ENCODE peak calls at places on chromosomes 2 and 18, in four cellular contexts. Z is GM23248; E is right cardiac atrium; D is CD8-positive, alpha-beta memory T cell. L is an unnamed sample.

GRCh38 chr2:1567556-1568344 is 154.5 kb downstream of the TPO start:
- DNase-seq in Z (no peak), D (no peak), E (no peak), L (no peak)

GRCh38 chr18:29078272-29078671 is 901.3 kb upstream of the CDH2 start:
- DNase-seq in Z (no peak), D (no peak), E (no peak), L (no peak)

GRCh38 chr2:211928186-211928585 is 610.4 kb downstream of the ERBB4 start:
- DNase-seq in Z (no peak), E (no peak), D (no peak), L (no peak)

GRCh38 chr2:99572380-99572779 is 82.6 kb upstream of the REV1 start:
- DNase-seq in E (no peak), D (no peak), Z (peak; percentile 22), L (no peak)

GRCh38 chr18:11040823-11041712 is 108.3 kb downstream of the PIEZO2 start:
- DNase-seq in E (no peak), Z (peak; percentile 72), D (no peak), L (no peak)

GRCh38 chr18:10474309-10474708 is 19.9 kb downstream of the APCDD1 start:
- DNase-seq in D (no peak), Z (no peak), E (peak; percentile 21), L (no peak)

GRCh38 chr2:50148632-50149031 is 883.3 kb downstream of the NRXN1 start:
- DNase-seq in E (no peak), D (no peak), Z (no peak), L (no peak)

GRCh38 chr2:15313657-15314056 is 247.5 kb downstream of the NBAS start:
- DNase-seq in D (no peak), E (no peak), Z (peak; percentile 39), L (no peak)

GRCh38 chr18:3869848-3870247 is 419.9 kb downstream of the TGIF1 start:
- DNase-seq in D (no peak), Z (peak; percentile 76), E (no peak), L (no peak)

GRCh38 chr2:40164736-40165502 is 287.0 kb downstream of the SLC8A1 start:
- DNase-seq in Z (no peak), D (no peak), E (peak; percentile 67), L (peak; percentile 13)

GRCh38 chr2:37586663-37587409 is 84.6 kb downstream of the CDC42EP3 start:
- DNase-seq in D (no peak), Z (peak; percentile 22), E (no peak), L (no peak)

GRCh38 chr2:119864318-119864717 is 104.6 kb downstream of the PTPN4 start:
- DNase-seq in Z (no peak), E (no peak), D (no peak), L (no peak)

GRCh38 chr2:139031722-139032121 is 251.5 kb upstream of the NXPH2 start:
- DNase-seq in Z (no peak), E (peak; percentile 43), D (no peak), L (no peak)

GRCh38 chr2:180240774-180241173 is 233.7 kb upstream of the CWC22 start:
- DNase-seq in E (no peak), D (no peak), Z (peak; percentile 45), L (no peak)

GRCh38 chr2:101463885-101464653 is 10.8 kb downstream of the RFX8 start:
- DNase-seq in E (no peak), Z (peak; percentile 93), D (no peak), L (no peak)

GRCh38 chr2:27010139-27010538 is 22.6 kb upstream of the TMEM214 start:
- DNase-seq in Z (no peak), D (no peak), E (no peak), L (no peak)

GRCh38 chr2:219025637-219026585 is 15.4 kb downstream of the CFAP65 start:
- DNase-seq in D (no peak), Z (peak; percentile 14), E (no peak), L (no peak)

GRCh38 chr18:67310826-67311225 is 205.7 kb downstream of the DSEL start:
- DNase-seq in Z (peak; percentile 79), E (no peak), D (no peak), L (no peak)

GRCh38 chr2:120291464-120292311 is 39.0 kb downstream of the RALB start:
- DNase-seq in Z (peak; percentile 75), E (no peak), D (no peak), L (no peak)

GRCh38 chr2:109345653-109346165 is 216.7 kb downstream of the SH3RF3 start:
- DNase-seq in D (no peak), Z (no peak), E (no peak), L (no peak)

GRCh38 chr2:109347626-109348025 is 218.6 kb downstream of the SH3RF3 start:
- DNase-seq in E (no peak), D (no peak), Z (no peak), L (no peak)

GRCh38 chr2:109345091-109345490 is 216.1 kb downstream of the SH3RF3 start:
- DNase-seq in Z (no peak), D (no peak), E (no peak), L (no peak)

GRCh38 chr2:109348190-109348589 is 219.2 kb downstream of the SH3RF3 start:
- DNase-seq in E (no peak), Z (no peak), D (no peak), L (no peak)

GRCh38 chr2:109346601-109347228 is 217.7 kb downstream of the SH3RF3 start:
- DNase-seq in D (no peak), Z (no peak), E (no peak), L (no peak)
- H3K4me1 ChIP-seq in D (peaks cover 39% of the 10 kb centered on the region), Z (peaks cover 14% of the 10 kb centered on the region), E (peaks cover 3% of the 10 kb centered on the region), L (peaks cover 26% of the 10 kb centered on the region)

DNA sequence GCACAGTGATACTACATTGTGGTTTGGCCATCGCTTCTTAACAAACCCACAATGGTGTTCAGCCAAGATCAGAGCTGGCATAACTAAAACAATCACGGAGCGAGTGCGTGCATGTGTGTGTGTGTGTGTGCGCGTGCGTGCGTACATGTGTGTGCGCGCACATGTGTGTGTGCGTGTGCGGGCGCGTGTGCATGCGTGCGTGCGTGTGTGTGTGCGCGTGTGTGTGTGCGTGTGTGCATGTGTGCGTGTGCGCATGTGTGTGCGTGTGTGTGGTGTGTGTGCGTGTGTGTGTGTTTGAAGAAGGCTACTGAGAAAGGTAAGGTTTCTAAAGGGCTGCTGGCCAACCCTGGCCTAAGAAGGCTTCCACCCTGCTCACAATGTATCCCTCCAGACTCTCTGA is 582.4 kb downstream of the CMPK2 start:
- DNase-seq in E (no peak), D (no peak), Z (no peak), L (no peak)
- H3K9me3 ChIP-seq in E (no peaks in the 10 kb centered on the region), D (no peaks in the 10 kb centered on the region), Z (no peaks in the 10 kb centered on the region), L (no peaks in the 10 kb centered on the region)

DNA sequence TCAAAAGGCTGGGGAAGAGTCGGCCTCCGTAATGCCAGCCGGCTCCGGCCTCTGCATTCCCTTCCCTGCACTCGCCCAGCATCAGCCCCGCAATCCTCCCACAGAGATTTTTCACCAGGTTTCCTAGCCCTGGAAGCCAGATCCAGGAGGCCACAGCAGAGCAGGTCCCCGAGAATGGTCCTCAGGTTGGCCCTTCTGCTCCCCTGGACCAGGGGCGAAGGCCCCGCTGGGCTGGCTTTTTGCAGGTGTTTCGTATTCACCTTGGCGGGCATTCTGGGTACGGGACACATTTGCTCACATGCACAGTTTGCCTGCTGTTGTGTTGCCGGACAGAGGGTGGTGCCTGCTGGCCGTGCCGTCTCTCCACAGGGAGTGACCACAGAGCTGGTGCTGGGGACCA is 309.5 kb downstream of the NDUFA10 start:
- DNase-seq in D (no peak), Z (no peak), E (no peak), L (no peak)
- H3K4me3 ChIP-seq in D (no peak overlapping the region), Z (no peak overlapping the region), E (no peak overlapping the region), L (no peak overlapping the region)

DNA sequence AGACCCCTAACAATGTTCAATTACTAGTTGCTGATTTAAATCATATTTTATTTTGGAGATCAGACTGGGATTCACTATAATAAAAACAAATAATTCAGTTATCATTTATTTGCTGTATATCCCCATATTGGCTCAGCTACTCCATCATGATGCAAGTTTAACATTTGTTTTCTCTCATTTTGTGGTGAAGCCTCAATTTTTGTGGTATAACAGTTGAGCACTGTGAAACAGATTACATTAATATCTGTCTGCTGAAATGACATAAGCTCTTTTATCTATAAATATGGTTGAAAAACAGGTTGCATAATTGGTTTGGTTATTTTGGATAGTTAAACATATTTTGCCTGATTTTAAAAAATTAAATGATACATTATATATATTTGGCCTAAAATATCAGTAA is 67.7 kb downstream of the DPP4 start:
- DNase-seq in D (no peak), E (no peak), Z (no peak), L (no peak)
- H3K4me1 ChIP-seq in D (peaks cover 36% of the 10 kb centered on the region), E (no peaks in the 10 kb centered on the region), Z (no peaks in the 10 kb centered on the region), L (no peaks in the 10 kb centered on the region)

GRCh38 chr2:51220606-51221005 is 188.7 kb upstream of the NRXN1 start:
- DNase-seq in Z (no peak), D (no peak), E (no peak), L (no peak)

GRCh38 chr2:51222106-51222505 is 190.2 kb upstream of the NRXN1 start:
- DNase-seq in Z (no peak), E (no peak), D (no peak), L (no peak)

GRCh38 chr2:51219468-51219867 is 187.5 kb upstream of the NRXN1 start:
- DNase-seq in D (no peak), E (peak; percentile 30), Z (no peak), L (no peak)

GRCh38 chr2:51218057-51218456 is 186.1 kb upstream of the NRXN1 start:
- DNase-seq in D (no peak), E (no peak), Z (no peak), L (no peak)

GRCh38 chr2:51220080-51220479 is 188.1 kb upstream of the NRXN1 start:
- DNase-seq in D (no peak), Z (no peak), E (no peak), L (no peak)
- H3K9me3 ChIP-seq in D (peaks cover 3% of the 10 kb centered on the region), Z (peaks cover 5% of the 10 kb centered on the region), E (no peaks in the 10 kb centered on the region), L (no peaks in the 10 kb centered on the region)

L was measured in gastrocnemius medialis.